ENCODE peak calls at places on chromosomes 6 and 20, in ten cellular contexts. I is ovary, P is adrenal gland, G is tibial nerve, Y is stomach, A is A549, Q is heart left ventricle, S is IMR-90, E is GM12878, K is right lobe of liver. F is an unnamed sample.
A peak's percentile ranks its signal among the peaks of the same experiment; 100 is the strongest.

GRCh38 chr6:53573299-53573698 is 28.4 kb upstream of the GCLC start:
- DNase-seq in I (no peak), P (no peak), G (no peak), Y (no peak), A (no peak), Q (no peak), S (no peak), E (no peak), K (no peak), F (no peak)

GRCh38 chr20:64151634-64152530 is 12.4 kb upstream of the MYT1 start:
- DNase-seq in I (no peak), P (no peak), G (no peak), Y (no peak), A (no peak), Q (no peak), S (peak; percentile 46), E (no peak), K (no peak), F (no peak)

GRCh38 chr6:153106021-153106420 is 25.1 kb downstream of the RGS17 start:
- DNase-seq in I (no peak), P (no peak), G (no peak), Y (no peak), A (no peak), Q (no peak), S (no peak), E (no peak), K (no peak), F (no peak)

GRCh38 chr6:39086294-39086693 is 28.7 kb downstream of the SAYSD1 start:
- DNase-seq in I (no peak), P (no peak), G (no peak), Y (no peak), A (no peak), Q (no peak), S (no peak), E (peak; percentile 26), K (no peak), F (no peak)

GRCh38 chr6:140661691-140662090 is 1287.2 kb upstream of the CITED2 start:
- DNase-seq in I (no peak), P (no peak), G (no peak), Y (no peak), A (no peak), Q (no peak), S (peak; percentile 39), E (no peak), K (no peak), F (no peak)

GRCh38 chr20:62159052-62159451 is 15.5 kb downstream of the SS18L1 start:
- DNase-seq in I (no peak), P (no peak), G (no peak), Y (no peak), A (no peak), Q (no peak), S (no peak), E (no peak), K (no peak), F (no peak)

GRCh38 chr6:52537001-52537753 is 39.7 kb downstream of the TRAM2 start:
- DNase-seq in I (no peak), P (no peak), G (no peak), Y (no peak), A (no peak), Q (no peak), S (peak; percentile 57), E (peak; percentile 92), K (no peak), F (no peak)

GRCh38 chr20:58714923-58715708 is 22.5 kb downstream of the NPEPL1 start:
- DNase-seq in I (peak; percentile 7), P (no peak), G (no peak), Y (no peak), A (no peak), Q (peak; percentile 18), S (no peak), E (no peak), K (no peak), F (no peak)

GRCh38 chr20:41599699-41600104 is 18.5 kb downstream of the CHD6 start:
- DNase-seq in I (no peak), P (no peak), G (no peak), Y (no peak), A (no peak), Q (no peak), S (no peak), E (no peak), K (no peak), F (no peak)
- H3K9me3 ChIP-seq in I (no peaks in the 10 kb centered on the region), P (no peaks in the 10 kb centered on the region), G (no peaks in the 10 kb centered on the region), Y (peaks cover 30% of the 10 kb centered on the region), A (peaks cover 29% of the 10 kb centered on the region), Q (peaks cover 53% of the 10 kb centered on the region), S (peaks cover 35% of the 10 kb centered on the region), E (peaks cover 53% of the 10 kb centered on the region), K (peaks cover 27% of the 10 kb centered on the region), F (peaks cover 32% of the 10 kb centered on the region)

DNA sequence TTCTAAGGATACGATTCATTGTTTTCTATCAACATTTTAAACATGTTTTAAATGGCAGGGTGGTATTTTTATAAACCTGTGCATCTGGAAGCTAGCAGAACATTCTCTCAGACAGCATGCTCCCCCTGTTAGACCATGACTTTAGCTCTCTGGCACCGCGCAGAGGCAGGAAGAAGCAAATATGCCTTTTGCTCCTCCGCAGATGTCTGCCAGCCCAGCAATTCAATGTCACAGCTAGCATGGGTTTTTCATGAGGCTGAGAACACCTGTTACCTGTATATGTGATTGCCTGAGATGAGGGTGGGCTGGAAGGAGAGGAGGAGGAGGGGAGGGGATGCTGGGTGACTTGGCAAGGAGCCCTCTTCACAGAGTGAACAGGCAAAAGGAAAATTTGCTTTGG is 6.7 kb downstream of the MTCH1 start:
- DNase-seq in I (peak; percentile 72), P (peak; percentile 66), G (no peak), Y (peak; percentile 57), A (no peak), Q (peak; percentile 78), S (peak; percentile 41), E (no peak), K (peak; percentile 54), F (peak; percentile 45)
- TF ChIP-seq CTCF in I (peak; percentile 59), P (peak; percentile 80), G (peak; percentile 65), Y (no peak), A (no peak), Q (peak; percentile 67), S (peak; percentile 40), E (peak; percentile 22), K (peak; percentile 60), F (peak; percentile 41)

DNA sequence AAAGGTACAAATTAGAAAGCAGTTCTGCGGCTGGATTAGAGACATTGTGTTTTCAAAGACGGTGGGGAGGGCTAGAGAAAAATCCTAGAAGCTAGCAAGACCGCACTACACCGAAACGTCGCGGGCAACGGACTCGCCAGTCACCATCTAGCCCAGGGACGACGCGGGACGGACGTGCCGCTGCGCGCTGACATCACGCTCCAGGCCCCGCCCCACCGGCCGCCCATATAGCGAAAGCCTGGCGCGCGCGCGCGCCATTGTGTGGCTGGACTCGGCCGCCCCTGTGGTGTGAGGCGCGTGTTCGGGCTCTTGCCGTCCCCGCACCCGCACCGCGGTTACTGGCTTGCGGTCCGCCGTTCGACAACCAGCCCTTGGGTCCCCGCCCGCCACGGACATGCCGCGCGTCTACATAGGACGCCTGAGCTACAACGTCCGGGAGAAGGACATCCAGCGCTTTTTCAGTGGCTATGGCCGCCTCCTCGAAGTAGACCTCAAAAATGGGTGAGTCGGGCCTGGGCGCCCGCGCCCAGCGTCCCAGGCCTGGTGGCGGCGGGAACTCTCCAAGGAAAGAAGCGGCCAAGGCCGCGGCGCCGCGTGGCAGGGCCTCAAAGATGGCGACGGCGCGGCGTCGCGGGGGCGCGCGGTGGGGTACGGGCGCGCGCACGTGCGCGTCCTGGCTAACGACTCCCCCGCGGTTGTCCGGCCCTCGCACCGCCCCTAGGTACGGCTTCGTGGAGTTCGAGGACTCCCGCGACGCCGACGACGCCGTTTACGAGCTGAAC is at the start of gene SRSF6:
- DNase-seq in I (peak; percentile 94), P (peak; percentile 94), G (peak; percentile 95), Y (peak; percentile 97), A (peak; percentile 84), Q (peak; percentile 97), S (peak; percentile 87), E (peak; percentile 32), K (peak; percentile 97), F (peak; percentile 96)
- TF ChIP-seq POLR2A in I (peak; percentile 98), P (peak; percentile 98), G (peak; percentile 98), Y (no peak), A (peak; percentile 99), Q (peak; percentile 99), S (peak; percentile 100), E (peak; percentile 95), K (peak; percentile 99), F (peak; percentile 99)

DNA sequence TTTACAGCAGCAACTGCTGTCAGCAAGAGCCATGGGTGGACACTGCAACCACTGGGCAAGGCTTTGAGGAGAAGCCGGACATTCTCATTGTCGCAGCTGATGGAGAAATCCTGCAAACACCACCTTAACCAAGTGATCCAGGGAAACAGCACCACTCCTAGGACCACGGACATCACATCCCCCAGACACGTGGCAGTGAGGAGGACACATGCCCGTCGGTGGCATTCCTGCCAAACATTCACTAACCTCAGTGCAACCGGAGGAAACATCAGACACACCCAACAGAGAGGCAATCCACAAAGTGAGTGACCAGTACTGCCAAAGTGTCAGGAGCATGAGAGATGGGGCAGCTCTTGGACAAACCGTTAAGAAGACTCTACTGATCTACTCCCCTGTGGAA is 16.6 kb upstream of the IRF4 start:
- DNase-seq in I (no peak), P (no peak), G (no peak), Y (no peak), A (no peak), Q (no peak), S (no peak), E (no peak), K (no peak), F (no peak)
- H3K9me3 ChIP-seq in I (no peaks in the 10 kb centered on the region), P (no peaks in the 10 kb centered on the region), G (no peaks in the 10 kb centered on the region), Y (no peaks in the 10 kb centered on the region), A (no peaks in the 10 kb centered on the region), Q (no peaks in the 10 kb centered on the region), S (peaks cover 15% of the 10 kb centered on the region), E (no peaks in the 10 kb centered on the region), K (no peaks in the 10 kb centered on the region), F (no peaks in the 10 kb centered on the region)

F was measured in transverse colon.